ENCODE peak calls at places on chromosomes 6 and 20, in five cellular contexts. One of them, this sample, is unnamed.

GRCh38 chr20:37534401-37535157 is 6.9 kb upstream of the BLCAP start:
- DNase-seq in GM23338: peak; percentile 88
- DNase-seq in body of pancreas: peak; percentile 55
- DNase-seq in CD8-positive, alpha-beta T cell: no peak
- DNase-seq in A549: peak; percentile 38
- DNase-seq in this sample: peak; percentile 62

GRCh38 chr6:147279423-147279822 is 75.2 kb downstream of the STXBP5 start:
- DNase-seq in CD8-positive, alpha-beta T cell: no peak
- DNase-seq in A549: no peak
- DNase-seq in body of pancreas: no peak
- DNase-seq in GM23338: no peak
- DNase-seq in this sample: no peak

GRCh38 chr6:150267686-150268561 is 100.9 kb upstream of the IYD start:
- DNase-seq in A549: no peak
- DNase-seq in body of pancreas: no peak
- DNase-seq in CD8-positive, alpha-beta T cell: no peak
- DNase-seq in GM23338: peak; percentile 10
- DNase-seq in this sample: no peak

GRCh38 chr6:85404497-85405174 is 45.2 kb upstream of the NT5E start:
- DNase-seq in GM23338: no peak
- DNase-seq in A549: peak; percentile 65
- DNase-seq in CD8-positive, alpha-beta T cell: no peak
- DNase-seq in body of pancreas: peak; percentile 37
- DNase-seq in this sample: no peak

GRCh38 chr20:61256365-61256764 is 4.3 kb downstream of the CDH4 start:
- DNase-seq in body of pancreas: no peak
- DNase-seq in CD8-positive, alpha-beta T cell: no peak
- DNase-seq in GM23338: no peak
- DNase-seq in A549: no peak
- DNase-seq in this sample: no peak

GRCh38 chr6:116876635-116877611 is at the start of gene RFX6:
- DNase-seq in GM23338: peak; percentile 69
- DNase-seq in A549: peak; percentile 1
- DNase-seq in CD8-positive, alpha-beta T cell: no peak
- DNase-seq in body of pancreas: peak; percentile 17
- DNase-seq in this sample: no peak

GRCh38 chr6:126268087-126268486 is 71.8 kb upstream of the CENPW start:
- DNase-seq in body of pancreas: no peak
- DNase-seq in GM23338: no peak
- DNase-seq in A549: no peak
- DNase-seq in CD8-positive, alpha-beta T cell: no peak
- DNase-seq in this sample: no peak

GRCh38 chr6:117992856-117993255 is 85.8 kb downstream of the SLC35F1 start:
- DNase-seq in A549: no peak
- DNase-seq in CD8-positive, alpha-beta T cell: no peak
- DNase-seq in GM23338: no peak
- DNase-seq in body of pancreas: no peak
- DNase-seq in this sample: peak; percentile 73

GRCh38 chr6:103819509-103819908 is 1040.2 kb downstream of the HACE1 start:
- DNase-seq in CD8-positive, alpha-beta T cell: no peak
- DNase-seq in body of pancreas: no peak
- DNase-seq in A549: no peak
- DNase-seq in GM23338: no peak
- DNase-seq in this sample: no peak

GRCh38 chr20:52096117-52096516 is 95.5 kb downstream of the ZFP64 start:
- DNase-seq in GM23338: no peak
- DNase-seq in A549: no peak
- DNase-seq in CD8-positive, alpha-beta T cell: no peak
- DNase-seq in body of pancreas: no peak
- DNase-seq in this sample: no peak

GRCh38 chr20:43532416-43533055 is 25.0 kb downstream of the L3MBTL1 start:
- DNase-seq in GM23338: no peak
- DNase-seq in A549: no peak
- DNase-seq in body of pancreas: no peak
- DNase-seq in CD8-positive, alpha-beta T cell: no peak
- DNase-seq in this sample: no peak

GRCh38 chr20:44601801-44602204 is 19.4 kb downstream of the PKIG start:
- DNase-seq in A549: no peak
- DNase-seq in GM23338: no peak
- DNase-seq in body of pancreas: no peak
- DNase-seq in CD8-positive, alpha-beta T cell: no peak
- DNase-seq in this sample: no peak

GRCh38 chr6:17691925-17692538 is 14.7 kb downstream of the NUP153 start:
- DNase-seq in GM23338: no peak
- DNase-seq in body of pancreas: no peak
- DNase-seq in A549: no peak
- DNase-seq in CD8-positive, alpha-beta T cell: no peak
- DNase-seq in this sample: no peak

GRCh38 chr6:124490123-124490522 is 472.1 kb upstream of the RNF217 start:
- DNase-seq in A549: no peak
- DNase-seq in CD8-positive, alpha-beta T cell: no peak
- DNase-seq in body of pancreas: no peak
- DNase-seq in GM23338: no peak
- DNase-seq in this sample: no peak

GRCh38 chr6:109695468-109695867 is 4.4 kb downstream of the FIG4 start:
- DNase-seq in GM23338: peak; percentile 62
- DNase-seq in A549: no peak
- DNase-seq in body of pancreas: no peak
- DNase-seq in CD8-positive, alpha-beta T cell: no peak
- DNase-seq in this sample: peak; percentile 24

GRCh38 chr6:50927816-50928215 is 109.1 kb downstream of the TFAP2B start:
- DNase-seq in CD8-positive, alpha-beta T cell: no peak
- DNase-seq in A549: no peak
- DNase-seq in GM23338: no peak
- DNase-seq in body of pancreas: no peak
- DNase-seq in this sample: no peak

GRCh38 chr6:160333101-160333500 is 15.1 kb upstream of the SLC22A3 start:
- DNase-seq in CD8-positive, alpha-beta T cell: no peak
- DNase-seq in GM23338: no peak
- DNase-seq in body of pancreas: no peak
- DNase-seq in A549: no peak
- DNase-seq in this sample: no peak

GRCh38 chr6:4134841-4135664 is at the start of gene ECI2:
- DNase-seq in A549: peak; percentile 48
- DNase-seq in body of pancreas: peak; percentile 73
- DNase-seq in GM23338: peak; percentile 83
- DNase-seq in CD8-positive, alpha-beta T cell: peak; percentile 24
- DNase-seq in this sample: no peak

GRCh38 chr6:157712585-157713295 is 110.3 kb upstream of the SNX9 start:
- DNase-seq in CD8-positive, alpha-beta T cell: no peak
- DNase-seq in body of pancreas: no peak
- DNase-seq in A549: no peak
- DNase-seq in GM23338: no peak
- DNase-seq in this sample: no peak

GRCh38 chr6:127148511-127148910 is 30.0 kb downstream of the RSPO3 start:
- DNase-seq in GM23338: no peak
- DNase-seq in A549: no peak
- DNase-seq in CD8-positive, alpha-beta T cell: no peak
- DNase-seq in body of pancreas: no peak
- DNase-seq in this sample: no peak

GRCh38 chr20:47181056-47181862 is 175.2 kb downstream of the ZMYND8 start:
- DNase-seq in body of pancreas: no peak
- DNase-seq in A549: peak; percentile 92
- DNase-seq in GM23338: peak; percentile 83
- DNase-seq in CD8-positive, alpha-beta T cell: no peak
- DNase-seq in this sample: peak; percentile 57

GRCh38 chr6:57089687-57090457 is at the start of gene ZNF451:
- DNase-seq in CD8-positive, alpha-beta T cell: peak; percentile 92
- DNase-seq in GM23338: peak; percentile 99
- DNase-seq in body of pancreas: peak; percentile 98
- DNase-seq in A549: peak; percentile 82
- DNase-seq in this sample: peak; percentile 98

GRCh38 chr6:57097596-57097995 is 7.6 kb downstream of the ZNF451 start:
- DNase-seq in CD8-positive, alpha-beta T cell: no peak
- DNase-seq in body of pancreas: no peak
- DNase-seq in A549: no peak
- DNase-seq in GM23338: no peak
- DNase-seq in this sample: no peak

GRCh38 chr6:57089265-57089664 is 723 bp upstream of the ZNF451 start:
- DNase-seq in body of pancreas: no peak
- DNase-seq in GM23338: no peak
- DNase-seq in CD8-positive, alpha-beta T cell: no peak
- DNase-seq in A549: no peak
- DNase-seq in this sample: no peak

DNA sequence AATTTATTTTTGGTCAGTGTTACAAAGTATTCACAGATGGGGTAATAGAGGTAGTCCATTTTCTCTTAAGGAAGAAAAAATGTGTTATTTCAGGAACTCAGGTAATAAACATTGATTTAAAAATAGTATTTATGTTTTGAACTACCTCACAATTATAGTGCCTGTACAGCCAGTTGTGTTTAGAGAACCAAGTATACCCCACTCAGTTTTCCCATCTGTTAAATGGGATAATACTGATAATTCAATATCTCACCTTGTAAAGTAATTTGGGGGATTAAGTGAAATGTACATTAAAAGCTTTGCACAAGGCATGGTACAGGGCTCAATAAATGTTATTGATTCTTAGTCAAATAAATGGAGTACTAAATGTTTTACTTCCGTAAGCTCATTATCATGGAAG is 4.7 kb downstream of the ZNF451 start:
- DNase-seq in body of pancreas: no peak
- DNase-seq in CD8-positive, alpha-beta T cell: no peak
- DNase-seq in GM23338: no peak
- DNase-seq in A549: no peak
- DNase-seq in this sample: no peak
- H3K4me3 ChIP-seq in body of pancreas: no peak overlapping the region
- H3K4me3 ChIP-seq in CD8-positive, alpha-beta T cell: no peak overlapping the region
- H3K4me3 ChIP-seq in GM23338: no peak overlapping the region
- H3K4me3 ChIP-seq in A549: no peak overlapping the region
- H3K4me3 ChIP-seq in this sample: no peak overlapping the region

GRCh38 chr20:909641-910040 is 6.5 kb downstream of the ANGPT4 start:
- DNase-seq in body of pancreas: no peak
- DNase-seq in CD8-positive, alpha-beta T cell: no peak
- DNase-seq in GM23338: no peak
- DNase-seq in A549: no peak
- DNase-seq in this sample: no peak

GRCh38 chr20:913306-913849 is 2.8 kb downstream of the ANGPT4 start:
- DNase-seq in A549: no peak
- DNase-seq in body of pancreas: no peak
- DNase-seq in GM23338: no peak
- DNase-seq in CD8-positive, alpha-beta T cell: no peak
- DNase-seq in this sample: no peak

GRCh38 chr20:910840-911770 is 5.0 kb downstream of the ANGPT4 start:
- DNase-seq in GM23338: no peak
- DNase-seq in CD8-positive, alpha-beta T cell: no peak
- DNase-seq in body of pancreas: no peak
- DNase-seq in A549: no peak
- DNase-seq in this sample: no peak

GRCh38 chr20:910132-910839 is 5.8 kb downstream of the ANGPT4 start:
- DNase-seq in A549: no peak
- DNase-seq in body of pancreas: no peak
- DNase-seq in GM23338: no peak
- DNase-seq in CD8-positive, alpha-beta T cell: no peak
- DNase-seq in this sample: no peak

DNA sequence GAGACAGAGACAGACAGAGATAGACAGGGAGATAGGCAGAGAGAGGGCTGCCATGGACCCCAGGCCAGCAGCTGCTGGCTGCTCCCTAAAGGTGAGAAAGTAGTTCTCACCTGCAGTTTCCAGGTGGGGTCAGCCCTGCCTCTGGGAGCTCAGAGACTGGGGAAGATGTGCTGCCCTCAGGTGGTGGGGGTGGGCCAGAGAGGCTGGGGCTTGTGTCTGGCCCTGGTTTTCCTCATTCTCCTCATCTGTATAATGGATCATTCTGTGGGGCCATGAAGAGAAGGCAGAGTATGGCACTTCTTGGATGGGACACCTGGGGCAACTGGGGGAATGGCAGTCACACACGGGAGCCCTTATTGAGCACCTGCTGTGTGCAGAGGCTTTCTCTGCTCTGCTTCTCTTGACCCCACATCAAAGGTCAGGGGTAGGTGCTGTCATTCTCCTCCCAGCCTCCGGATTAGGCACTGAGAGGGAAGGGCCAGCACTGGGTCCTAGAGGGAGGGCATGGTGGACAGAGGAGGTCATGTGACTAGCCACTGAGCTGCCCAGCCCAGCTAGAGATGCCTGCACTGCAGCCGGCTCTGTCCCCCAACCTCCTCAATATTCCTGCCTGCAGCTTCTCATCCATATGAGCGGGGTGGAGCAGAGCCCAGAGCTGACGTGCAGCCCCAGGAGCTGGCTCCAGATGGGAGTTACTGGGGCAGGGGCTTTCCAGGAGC is 4.1 kb downstream of the ANGPT4 start:
- DNase-seq in body of pancreas: no peak
- DNase-seq in CD8-positive, alpha-beta T cell: no peak
- DNase-seq in A549: no peak
- DNase-seq in GM23338: peak; percentile 57
- DNase-seq in this sample: no peak
- TF ChIP-seq CTCF in body of pancreas: no peak
- TF ChIP-seq CTCF in CD8-positive, alpha-beta T cell: no peak
- TF ChIP-seq CTCF in A549: no peak
- TF ChIP-seq CTCF in GM23338: peak; percentile 46
- TF ChIP-seq CTCF in this sample: no peak

DNA sequence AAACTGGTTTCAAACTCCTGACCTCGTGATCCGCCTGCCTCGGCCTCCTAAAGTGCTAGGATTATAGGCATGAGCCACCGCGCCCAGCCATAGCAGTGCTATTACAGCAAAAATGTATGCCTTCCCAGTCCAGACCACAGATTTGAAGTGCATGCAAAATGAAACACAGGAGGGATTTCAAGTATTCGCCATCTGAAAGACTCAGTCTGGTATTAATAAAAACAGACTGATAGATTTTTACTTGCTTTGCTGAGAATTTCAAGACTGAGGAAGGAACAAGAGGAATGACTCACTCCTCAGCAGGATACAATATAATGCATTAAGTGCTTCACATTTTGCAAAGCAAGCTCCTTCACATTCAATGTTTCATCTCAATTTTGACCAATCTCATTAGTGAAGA is 134.9 kb downstream of the TMEM200A start:
- DNase-seq in body of pancreas: no peak
- DNase-seq in GM23338: no peak
- DNase-seq in A549: no peak
- DNase-seq in CD8-positive, alpha-beta T cell: no peak
- DNase-seq in this sample: no peak
- H3K4me3 ChIP-seq in body of pancreas: no peak overlapping the region
- H3K4me3 ChIP-seq in GM23338: no peak overlapping the region
- H3K4me3 ChIP-seq in A549: no peak overlapping the region
- H3K4me3 ChIP-seq in CD8-positive, alpha-beta T cell: no peak overlapping the region
- H3K4me3 ChIP-seq in this sample: no peak overlapping the region

GRCh38 chr6:166927942-166928643 is 28.3 kb downstream of the RNASET2 start:
- DNase-seq in body of pancreas: no peak
- DNase-seq in GM23338: no peak
- DNase-seq in A549: no peak
- DNase-seq in CD8-positive, alpha-beta T cell: no peak
- DNase-seq in this sample: peak; percentile 60

GRCh38 chr6:166931426-166931970 is 24.9 kb downstream of the RNASET2 start:
- DNase-seq in GM23338: no peak
- DNase-seq in A549: no peak
- DNase-seq in CD8-positive, alpha-beta T cell: no peak
- DNase-seq in body of pancreas: no peak
- DNase-seq in this sample: no peak

GRCh38 chr6:166930354-166930891 is 25.9 kb downstream of the RNASET2 start:
- DNase-seq in A549: no peak
- DNase-seq in GM23338: no peak
- DNase-seq in body of pancreas: no peak
- DNase-seq in CD8-positive, alpha-beta T cell: no peak
- DNase-seq in this sample: no peak

GRCh38 chr6:166928644-166929515 is 27.5 kb downstream of the RNASET2 start:
- DNase-seq in CD8-positive, alpha-beta T cell: no peak
- DNase-seq in GM23338: no peak
- DNase-seq in A549: no peak
- DNase-seq in body of pancreas: no peak
- DNase-seq in this sample: no peak

GRCh38 chr6:166929534-166930189 is 26.7 kb downstream of the RNASET2 start:
- DNase-seq in GM23338: no peak
- DNase-seq in body of pancreas: no peak
- DNase-seq in A549: no peak
- DNase-seq in CD8-positive, alpha-beta T cell: no peak
- DNase-seq in this sample: no peak
- TF ChIP-seq CTCF in GM23338: no peak
- TF ChIP-seq CTCF in body of pancreas: no peak
- TF ChIP-seq CTCF in A549: no peak
- TF ChIP-seq CTCF in CD8-positive, alpha-beta T cell: no peak
- TF ChIP-seq CTCF in this sample: no peak

This sample was measured in BE2C.